ENCODE peak calls at places on chromosomes 16 and 17, in six cellular contexts. M, O, J, X, L and T are unnamed samples.
A peak's percentile ranks its signal among the peaks of the same experiment; 100 is the strongest.

GRCh38 chr17:30074726-30075125 is 41.9 kb upstream of the NSRP1 start:
- DNase-seq in M (no peak), O (no peak), J (no peak), X (no peak), L (no peak), T (no peak)

GRCh38 chr16:50535506-50536257 is 12.5 kb upstream of the NKD1 start:
- DNase-seq in M (no peak), O (no peak), J (no peak), X (no peak), L (no peak), T (no peak)

GRCh38 chr16:5882087-5882661 is 784.6 kb upstream of the EEF2KMT start:
- DNase-seq in M (no peak), O (no peak), J (no peak), X (no peak), L (no peak), T (no peak)

GRCh38 chr17:7887038-7887481 is 1.5 kb upstream of the CHD3 start:
- DNase-seq in M (peak; percentile 24), O (no peak), J (no peak), X (no peak), L (peak; percentile 64), T (no peak)

GRCh38 chr17:64622931-64623654 is 39.0 kb downstream of the SMURF2 start:
- DNase-seq in M (no peak), O (no peak), J (no peak), X (no peak), L (no peak), T (no peak)

GRCh38 chr16:4515611-4516233 is 22.9 kb downstream of the CDIP1 start:
- DNase-seq in M (peak; percentile 75), O (no peak), J (no peak), X (no peak), L (no peak), T (peak; percentile 77)

GRCh38 chr17:42190491-42191180 is 3.7 kb downstream of the GHDC start:
- DNase-seq in M (no peak), O (no peak), J (no peak), X (no peak), L (no peak), T (no peak)

GRCh38 chr17:38636054-38636453 is 30.3 kb upstream of the SRCIN1 start:
- DNase-seq in M (no peak), O (no peak), J (no peak), X (no peak), L (no peak), T (no peak)

GRCh38 chr16:50530277-50531236 is 17.6 kb upstream of the NKD1 start:
- DNase-seq in M (no peak), O (no peak), J (no peak), X (no peak), L (no peak), T (no peak)

GRCh38 chr16:4684763-4685162 is 8.6 kb upstream of the NUDT16L1 start:
- DNase-seq in M (no peak), O (no peak), J (no peak), X (no peak), L (no peak), T (no peak)

GRCh38 chr16:61289141-61289540 is 747.1 kb downstream of the CDH8 start:
- DNase-seq in M (no peak), O (no peak), J (no peak), X (no peak), L (no peak), T (no peak)

GRCh38 chr17:65551641-65552040 is 9.8 kb downstream of the AXIN2 start:
- DNase-seq in M (no peak), O (no peak), J (no peak), X (no peak), L (no peak), T (no peak)

GRCh38 chr17:29835438-29836351 is 94.3 kb downstream of the SSH2 start:
- DNase-seq in M (no peak), O (no peak), J (no peak), X (no peak), L (no peak), T (no peak)

GRCh38 chr16:59783191-59783590 is 1049.1 kb upstream of the GOT2 start:
- DNase-seq in M (no peak), O (no peak), J (no peak), X (no peak), L (no peak), T (no peak)

GRCh38 chr16:13291934-13292333 is 390.5 kb downstream of the SHISA9 start:
- DNase-seq in M (no peak), O (no peak), J (no peak), X (no peak), L (no peak), T (no peak)

GRCh38 chr17:73283250-73283649 is 21.6 kb upstream of the CPSF4L start:
- DNase-seq in M (no peak), O (no peak), J (no peak), X (no peak), L (no peak), T (no peak)

GRCh38 chr16:31099860-31100638 is 5.5 kb upstream of the VKORC1 start:
- DNase-seq in M (no peak), O (no peak), J (no peak), X (no peak), L (no peak), T (no peak)

GRCh38 chr17:7523033-7523432 is 25.8 kb upstream of the TNFSF12 start:
- DNase-seq in M (no peak), O (peak; percentile 23), J (peak; percentile 33), X (peak; percentile 52), L (no peak), T (no peak)

GRCh38 chr17:42980274-42980765 is at the start of gene RUNDC1:
- DNase-seq in M (peak; percentile 77), O (peak; percentile 80), J (peak; percentile 87), X (peak; percentile 86), L (peak; percentile 69), T (peak; percentile 84)

GRCh38 chr17:15348030-15348429 is 6.6 kb upstream of the TEKT3 start:
- DNase-seq in M (no peak), O (no peak), J (no peak), X (no peak), L (no peak), T (no peak)